ENCODE peak calls at places on chromosome 22, in four cellular contexts. One of them, this sample, is unnamed.

GRCh38 chr22:21937041-21937820 is 15.4 kb downstream of the PPM1F start:
- DNase-seq in transverse colon: peak; percentile 32
- DNase-seq in thoracic aorta: no peak
- DNase-seq in stomach: peak; percentile 62
- DNase-seq in this sample: no peak

GRCh38 chr22:45891021-45891421 is 85.9 kb downstream of the WNT7B start:
- DNase-seq in transverse colon: no peak
- DNase-seq in thoracic aorta: no peak
- DNase-seq in stomach: no peak
- DNase-seq in this sample: no peak

GRCh38 chr22:45903355-45904149 is 73.4 kb downstream of the WNT7B start:
- DNase-seq in transverse colon: no peak
- DNase-seq in thoracic aorta: peak; percentile 28
- DNase-seq in stomach: no peak
- DNase-seq in this sample: peak; percentile 26

GRCh38 chr22:42313804-42314581 is 43.5 kb upstream of the TCF20 start:
- DNase-seq in transverse colon: peak; percentile 87
- DNase-seq in thoracic aorta: no peak
- DNase-seq in stomach: peak; percentile 79
- DNase-seq in this sample: peak; percentile 60

GRCh38 chr22:41768420-41768819 is 32.1 kb upstream of the CCDC134 start:
- DNase-seq in transverse colon: no peak
- DNase-seq in thoracic aorta: no peak
- DNase-seq in stomach: no peak
- DNase-seq in this sample: no peak

GRCh38 chr22:22721681-22722309 is 77.4 kb downstream of the GGTLC2 start:
- DNase-seq in transverse colon: no peak
- DNase-seq in thoracic aorta: no peak
- DNase-seq in stomach: no peak
- DNase-seq in this sample: no peak

GRCh38 chr22:50601669-50602337 is 1.2 kb downstream of the MAPK8IP2 start:
- DNase-seq in transverse colon: no peak
- DNase-seq in thoracic aorta: no peak
- DNase-seq in stomach: no peak
- DNase-seq in this sample: no peak

GRCh38 chr22:21952586-21953571 is at the start of gene PPM1F:
- DNase-seq in transverse colon: peak; percentile 90
- DNase-seq in thoracic aorta: no peak
- DNase-seq in stomach: peak; percentile 91
- DNase-seq in this sample: peak; percentile 80

GRCh38 chr22:42615092-42615859 is 593 bp upstream of the POLDIP3 start:
- DNase-seq in transverse colon: peak; percentile 92
- DNase-seq in thoracic aorta: peak; percentile 73
- DNase-seq in stomach: peak; percentile 90
- DNase-seq in this sample: peak; percentile 77

DNA sequence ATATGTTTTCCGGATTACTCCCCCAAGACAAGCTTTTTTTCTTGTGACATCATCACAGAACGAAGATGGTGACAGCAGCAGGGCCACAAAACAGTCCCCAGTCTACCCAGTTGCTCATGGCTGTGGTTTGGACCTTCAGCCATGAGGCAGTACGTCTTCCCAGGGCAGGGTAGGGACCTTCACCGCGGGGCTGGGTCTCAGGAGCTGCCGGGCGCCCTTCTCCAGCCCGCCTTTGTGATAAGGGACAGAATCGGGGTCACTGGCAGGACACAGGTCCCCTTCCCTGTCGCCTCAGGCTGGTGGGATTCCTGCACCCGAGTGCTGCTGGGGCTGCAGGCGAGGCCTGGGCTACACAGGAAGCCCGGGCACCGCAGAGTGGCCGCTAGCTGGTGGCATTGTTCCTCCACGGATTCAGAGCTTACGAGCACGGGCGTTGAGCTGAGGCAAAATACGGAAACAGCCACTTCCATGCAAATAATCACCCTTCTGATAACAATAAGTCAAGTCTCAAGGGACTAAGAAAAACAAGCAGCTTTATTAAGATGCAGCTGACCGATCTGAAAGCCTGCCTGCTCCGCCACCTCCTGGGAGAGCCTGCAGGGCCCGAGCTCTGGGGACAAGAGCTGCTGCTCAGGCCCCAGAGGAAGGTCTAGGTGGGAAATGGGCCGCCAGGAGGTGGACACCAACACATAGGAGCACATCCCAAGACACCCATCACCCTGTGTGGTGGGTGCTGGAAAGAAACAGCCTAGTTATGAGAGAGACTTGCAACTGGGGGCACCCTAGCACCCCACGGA is 12.3 kb downstream of the TBX1 start:
- DNase-seq in transverse colon: no peak
- DNase-seq in thoracic aorta: no peak
- DNase-seq in stomach: peak; percentile 51
- DNase-seq in this sample: no peak
- H3K4me1 ChIP-seq in transverse colon: no peaks in the 10 kb centered on the region
- H3K4me1 ChIP-seq in thoracic aorta: no peaks in the 10 kb centered on the region
- H3K4me1 ChIP-seq in stomach: no peaks in the 10 kb centered on the region
- H3K4me1 ChIP-seq in this sample: no peaks in the 10 kb centered on the region

GRCh38 chr22:30968015-30968923 is at the start of gene MORC2:
- DNase-seq in transverse colon: peak; percentile 75
- DNase-seq in thoracic aorta: no peak
- DNase-seq in stomach: peak; percentile 63
- DNase-seq in this sample: peak; percentile 28

GRCh38 chr22:30969532-30970355 is 679 bp downstream of the TUG1 start:
- DNase-seq in transverse colon: peak; percentile 53
- DNase-seq in thoracic aorta: no peak
- DNase-seq in stomach: peak; percentile 31
- DNase-seq in this sample: no peak

GRCh38 chr22:30968924-30969531 is at the start of gene TUG1:
- DNase-seq in transverse colon: peak; percentile 99
- DNase-seq in thoracic aorta: peak; percentile 95
- DNase-seq in stomach: peak; percentile 98
- DNase-seq in this sample: peak; percentile 99

GRCh38 chr22:30964858-30965257 is 3.7 kb downstream of the MORC2 start:
- DNase-seq in transverse colon: no peak
- DNase-seq in thoracic aorta: no peak
- DNase-seq in stomach: no peak
- DNase-seq in this sample: no peak

GRCh38 chr22:30970356-30970746 is 1.3 kb downstream of the TUG1 start:
- DNase-seq in transverse colon: no peak
- DNase-seq in thoracic aorta: no peak
- DNase-seq in stomach: no peak
- DNase-seq in this sample: no peak
- H3K9me3 ChIP-seq in transverse colon: peaks cover 6% of the 10 kb centered on the region
- H3K9me3 ChIP-seq in thoracic aorta: peaks cover 53% of the 10 kb centered on the region
- H3K9me3 ChIP-seq in stomach: peaks cover 46% of the 10 kb centered on the region
- H3K9me3 ChIP-seq in this sample: no peaks in the 10 kb centered on the region

GRCh38 chr22:28939932-28940331 is 56.6 kb downstream of the ZNRF3 start:
- DNase-seq in transverse colon: no peak
- DNase-seq in thoracic aorta: no peak
- DNase-seq in stomach: no peak
- DNase-seq in this sample: no peak
- H3K4me1 ChIP-seq in transverse colon: peaks cover 5% of the 10 kb centered on the region
- H3K4me1 ChIP-seq in thoracic aorta: peaks cover 17% of the 10 kb centered on the region
- H3K4me1 ChIP-seq in stomach: peaks cover 9% of the 10 kb centered on the region
- H3K4me1 ChIP-seq in this sample: peaks cover 4% of the 10 kb centered on the region

DNA sequence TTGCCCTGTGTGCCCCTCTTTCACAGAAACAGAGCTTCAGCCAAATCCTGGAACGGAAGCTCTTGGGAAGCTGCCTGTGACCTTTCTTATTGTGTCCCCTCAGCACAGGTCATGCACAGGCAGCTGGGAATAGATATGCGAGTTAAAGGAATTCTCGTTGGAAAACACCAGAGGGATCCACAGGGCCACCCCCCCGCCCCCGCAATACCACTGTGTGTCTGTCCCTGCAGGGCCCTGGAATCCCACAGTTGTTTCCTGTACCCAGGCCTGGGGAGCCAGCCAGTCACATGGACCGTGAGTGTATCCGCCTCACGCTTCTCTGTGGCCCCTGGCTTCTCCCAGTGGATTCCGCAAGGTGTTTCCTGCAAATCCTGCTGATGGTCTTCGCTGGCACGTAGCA is 29.0 kb downstream of the TIMP3 start:
- DNase-seq in transverse colon: no peak
- DNase-seq in thoracic aorta: no peak
- DNase-seq in stomach: no peak
- DNase-seq in this sample: no peak
- H3K9me3 ChIP-seq in transverse colon: no peaks in the 10 kb centered on the region
- H3K9me3 ChIP-seq in thoracic aorta: no peaks in the 10 kb centered on the region
- H3K9me3 ChIP-seq in stomach: no peaks in the 10 kb centered on the region
- H3K9me3 ChIP-seq in this sample: no peaks in the 10 kb centered on the region

GRCh38 chr22:39530692-39531331 is 1.7 kb downstream of the RPS19BP1 start:
- DNase-seq in transverse colon: no peak
- DNase-seq in thoracic aorta: no peak
- DNase-seq in stomach: no peak
- DNase-seq in this sample: no peak
- H3K4me1 ChIP-seq in transverse colon: peaks cover 52% of the 10 kb centered on the region
- H3K4me1 ChIP-seq in thoracic aorta: peaks cover 28% of the 10 kb centered on the region
- H3K4me1 ChIP-seq in stomach: peaks cover 53% of the 10 kb centered on the region
- H3K4me1 ChIP-seq in this sample: peaks cover 34% of the 10 kb centered on the region

GRCh38 chr22:48803171-48803992 is 1024.3 kb downstream of the BRD1 start:
- DNase-seq in transverse colon: no peak
- DNase-seq in thoracic aorta: no peak
- DNase-seq in stomach: no peak
- DNase-seq in this sample: no peak
- H3K9me3 ChIP-seq in transverse colon: no peaks in the 10 kb centered on the region
- H3K9me3 ChIP-seq in thoracic aorta: no peaks in the 10 kb centered on the region
- H3K9me3 ChIP-seq in stomach: no peaks in the 10 kb centered on the region
- H3K9me3 ChIP-seq in this sample: no peaks in the 10 kb centered on the region

GRCh38 chr22:29253561-29254282 is 14.1 kb downstream of the RHBDD3 start:
- DNase-seq in transverse colon: no peak
- DNase-seq in thoracic aorta: no peak
- DNase-seq in stomach: peak; percentile 18
- DNase-seq in this sample: no peak

GRCh38 chr22:29255064-29255621 is 12.6 kb downstream of the RHBDD3 start:
- DNase-seq in transverse colon: no peak
- DNase-seq in thoracic aorta: no peak
- DNase-seq in stomach: no peak
- DNase-seq in this sample: no peak

GRCh38 chr22:29251981-29252978 is 15.5 kb downstream of the RHBDD3 start:
- DNase-seq in transverse colon: no peak
- DNase-seq in thoracic aorta: no peak
- DNase-seq in stomach: peak; percentile 17
- DNase-seq in this sample: no peak

GRCh38 chr22:29256606-29257325 is 11.0 kb downstream of the RHBDD3 start:
- DNase-seq in transverse colon: no peak
- DNase-seq in thoracic aorta: no peak
- DNase-seq in stomach: no peak
- DNase-seq in this sample: no peak

DNA sequence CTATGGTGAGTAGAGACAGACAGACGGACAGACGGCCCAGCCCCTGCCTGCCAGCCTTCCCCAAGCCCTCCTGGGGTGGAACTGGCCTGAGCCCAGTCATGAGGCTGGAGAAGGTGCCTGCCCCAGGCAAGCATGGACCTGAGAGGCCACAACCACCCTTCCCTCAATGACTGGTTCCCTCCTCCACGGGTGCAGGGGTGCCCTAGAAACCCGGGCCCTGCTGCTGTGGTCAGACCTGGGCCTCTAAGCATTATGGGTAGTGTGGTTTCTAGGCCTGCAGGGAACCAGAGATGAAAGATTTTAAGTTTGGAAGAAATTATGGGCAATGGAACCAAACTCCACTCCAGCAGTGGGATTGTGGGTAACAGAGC is 13.5 kb downstream of the RHBDD3 start:
- DNase-seq in transverse colon: no peak
- DNase-seq in thoracic aorta: no peak
- DNase-seq in stomach: no peak
- DNase-seq in this sample: no peak
- H3K4me1 ChIP-seq in transverse colon: no peaks in the 10 kb centered on the region
- H3K4me1 ChIP-seq in thoracic aorta: no peaks in the 10 kb centered on the region
- H3K4me1 ChIP-seq in stomach: no peaks in the 10 kb centered on the region
- H3K4me1 ChIP-seq in this sample: no peaks in the 10 kb centered on the region

GRCh38 chr22:47623056-47623739 is 860.7 kb downstream of the TBC1D22A start:
- DNase-seq in transverse colon: no peak
- DNase-seq in thoracic aorta: no peak
- DNase-seq in stomach: no peak
- DNase-seq in this sample: no peak

GRCh38 chr22:47619631-47620030 is 857.2 kb downstream of the TBC1D22A start:
- DNase-seq in transverse colon: no peak
- DNase-seq in thoracic aorta: no peak
- DNase-seq in stomach: peak; percentile 14
- DNase-seq in this sample: no peak

GRCh38 chr22:47622541-47622940 is 860.1 kb downstream of the TBC1D22A start:
- DNase-seq in transverse colon: no peak
- DNase-seq in thoracic aorta: no peak
- DNase-seq in stomach: peak; percentile 17
- DNase-seq in this sample: no peak

GRCh38 chr22:47620391-47620790 is 857.9 kb downstream of the TBC1D22A start:
- DNase-seq in transverse colon: no peak
- DNase-seq in thoracic aorta: no peak
- DNase-seq in stomach: peak; percentile 21
- DNase-seq in this sample: no peak

GRCh38 chr22:47621253-47621652 is 858.8 kb downstream of the TBC1D22A start:
- DNase-seq in transverse colon: no peak
- DNase-seq in thoracic aorta: no peak
- DNase-seq in stomach: no peak
- DNase-seq in this sample: no peak
- H3K9me3 ChIP-seq in transverse colon: no peaks in the 10 kb centered on the region
- H3K9me3 ChIP-seq in thoracic aorta: no peaks in the 10 kb centered on the region
- H3K9me3 ChIP-seq in stomach: no peaks in the 10 kb centered on the region
- H3K9me3 ChIP-seq in this sample: no peaks in the 10 kb centered on the region

GRCh38 chr22:38309614-38310517 is 7.4 kb downstream of the CSNK1E start:
- DNase-seq in transverse colon: no peak
- DNase-seq in thoracic aorta: no peak
- DNase-seq in stomach: no peak
- DNase-seq in this sample: no peak
- H3K4me1 ChIP-seq in transverse colon: peaks cover 70% of the 10 kb centered on the region
- H3K4me1 ChIP-seq in thoracic aorta: peaks cover 54% of the 10 kb centered on the region
- H3K4me1 ChIP-seq in stomach: peaks cover 73% of the 10 kb centered on the region
- H3K4me1 ChIP-seq in this sample: peaks cover 12% of the 10 kb centered on the region

GRCh38 chr22:17314472-17314871 is 54.8 kb upstream of the CECR2 start:
- DNase-seq in transverse colon: no peak
- DNase-seq in thoracic aorta: no peak
- DNase-seq in stomach: peak; percentile 14
- DNase-seq in this sample: no peak

GRCh38 chr22:17319541-17319940 is 49.7 kb upstream of the CECR2 start:
- DNase-seq in transverse colon: no peak
- DNase-seq in thoracic aorta: no peak
- DNase-seq in stomach: no peak
- DNase-seq in this sample: no peak

GRCh38 chr22:17313591-17313990 is 55.7 kb upstream of the CECR2 start:
- DNase-seq in transverse colon: no peak
- DNase-seq in thoracic aorta: no peak
- DNase-seq in stomach: peak; percentile 16
- DNase-seq in this sample: no peak

GRCh38 chr22:17315310-17315709 is 54.0 kb upstream of the CECR2 start:
- DNase-seq in transverse colon: no peak
- DNase-seq in thoracic aorta: no peak
- DNase-seq in stomach: peak; percentile 11
- DNase-seq in this sample: no peak

GRCh38 chr22:17318817-17319216 is 50.4 kb upstream of the CECR2 start:
- DNase-seq in transverse colon: no peak
- DNase-seq in thoracic aorta: no peak
- DNase-seq in stomach: no peak
- DNase-seq in this sample: no peak
- H3K9me3 ChIP-seq in transverse colon: no peaks in the 10 kb centered on the region
- H3K9me3 ChIP-seq in thoracic aorta: no peaks in the 10 kb centered on the region
- H3K9me3 ChIP-seq in stomach: no peaks in the 10 kb centered on the region
- H3K9me3 ChIP-seq in this sample: no peaks in the 10 kb centered on the region

This sample was measured in prostate gland.